ENCODE peak calls at places on chromosomes 13 and 19, in ten cellular contexts. I is fibroblast of the aortic adventitia; N is adrenal gland; D is dorsolateral prefrontal cortex; S is RWPE1; Q is HL-60; O is WERI-Rb-1; A is cardiac fibroblast; Y is upper lobe of right lung; B is CD8-positive, alpha-beta T cell. V is an unnamed sample.

GRCh38 chr13:45714170-45714569 is 12.1 kb downstream of the CBY2 start:
- DNase-seq in Q (no peak), Y (no peak), B (no peak), N (no peak), A (no peak), S (no peak), O (no peak), D (no peak), I (no peak), V (no peak)

GRCh38 chr13:114142640-114143490 is 10.4 kb upstream of the RASA3 start:
- DNase-seq in O (no peak), Q (peak), A (no peak), N (no peak), D (peak), Y (peak), S (no peak), B (peak), I (no peak), V (no peak)

GRCh38 chr19:8143041-8143440 is 6.4 kb downstream of the FBN3 start:
- DNase-seq in S (no peak), D (no peak), A (no peak), B (no peak), N (no peak), Q (no peak), I (no peak), O (no peak), Y (no peak), V (no peak)

GRCh38 chr13:36069881-36070366 is 61.3 kb downstream of the DCLK1 start:
- DNase-seq in Y (no peak), B (no peak), A (peak), I (peak), O (no peak), Q (no peak), S (no peak), D (no peak), N (no peak), V (no peak)

GRCh38 chr13:30577381-30577780 is 40.3 kb upstream of the USPL1 start:
- DNase-seq in Q (peak), O (peak), B (peak), I (peak), S (peak), N (peak), D (no peak), Y (no peak), A (peak), V (no peak)

GRCh38 chr13:20197361-20197834 is 4.7 kb upstream of the GJB2 start:
- DNase-seq in O (no peak), Y (no peak), A (peak), Q (no peak), N (peak), B (peak), S (peak), D (no peak), I (peak), V (no peak)

GRCh38 chr13:35838356-35838755 is 292.8 kb downstream of the DCLK1 start:
- DNase-seq in A (peak), B (no peak), N (no peak), O (no peak), I (peak), D (no peak), S (peak), Q (no peak), Y (no peak), V (no peak)

GRCh38 chr19:14370169-14370998 is 10.9 kb upstream of the ADGRE5 start:
- DNase-seq in Y (no peak), I (no peak), D (no peak), A (no peak), S (no peak), Q (no peak), N (no peak), O (no peak), B (peak), V (no peak)

GRCh38 chr13:37978680-37979079 is 109.1 kb upstream of the TRPC4 start:
- DNase-seq in Y (no peak), I (no peak), A (no peak), Q (no peak), S (no peak), O (no peak), D (no peak), N (no peak), B (no peak), V (no peak)

GRCh38 chr13:37985281-37985680 is 115.7 kb upstream of the TRPC4 start:
- DNase-seq in B (no peak), S (no peak), I (no peak), A (no peak), N (no peak), Q (no peak), D (no peak), Y (no peak), O (no peak), V (no peak)

GRCh38 chr13:37981932-37982331 is 112.4 kb upstream of the TRPC4 start:
- DNase-seq in A (no peak), N (no peak), B (no peak), S (no peak), D (no peak), Q (no peak), Y (no peak), O (no peak), I (no peak), V (no peak)

DNA sequence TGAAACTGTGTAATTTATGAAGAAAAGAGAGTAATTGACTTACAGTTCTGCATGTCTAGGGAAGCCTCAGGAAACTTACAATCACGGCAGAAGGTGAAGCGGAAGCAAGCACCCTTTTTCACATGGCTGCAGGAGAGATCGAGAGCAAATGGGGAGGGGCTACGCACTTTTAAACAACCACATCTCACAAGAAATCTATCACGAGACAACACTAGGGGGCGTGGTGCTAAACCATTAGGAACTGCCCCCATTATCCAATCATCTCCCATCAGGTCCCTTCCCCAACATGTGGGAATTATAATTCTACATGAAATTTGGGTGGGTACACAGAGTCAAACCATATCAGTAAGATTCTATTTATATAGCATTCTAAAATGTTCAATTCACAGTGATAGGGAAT is 114.8 kb upstream of the TRPC4 start:
- DNase-seq in D (no peak), Y (no peak), S (no peak), B (no peak), I (no peak), N (no peak), A (no peak), Q (no peak), O (no peak), V (no peak)
- TF ChIP-seq CTCF in D (no peak), Y (no peak), S (no peak), B (no peak), I (peak), N (no peak), A (no peak), Q (no peak), O (no peak), V (peak)

DNA sequence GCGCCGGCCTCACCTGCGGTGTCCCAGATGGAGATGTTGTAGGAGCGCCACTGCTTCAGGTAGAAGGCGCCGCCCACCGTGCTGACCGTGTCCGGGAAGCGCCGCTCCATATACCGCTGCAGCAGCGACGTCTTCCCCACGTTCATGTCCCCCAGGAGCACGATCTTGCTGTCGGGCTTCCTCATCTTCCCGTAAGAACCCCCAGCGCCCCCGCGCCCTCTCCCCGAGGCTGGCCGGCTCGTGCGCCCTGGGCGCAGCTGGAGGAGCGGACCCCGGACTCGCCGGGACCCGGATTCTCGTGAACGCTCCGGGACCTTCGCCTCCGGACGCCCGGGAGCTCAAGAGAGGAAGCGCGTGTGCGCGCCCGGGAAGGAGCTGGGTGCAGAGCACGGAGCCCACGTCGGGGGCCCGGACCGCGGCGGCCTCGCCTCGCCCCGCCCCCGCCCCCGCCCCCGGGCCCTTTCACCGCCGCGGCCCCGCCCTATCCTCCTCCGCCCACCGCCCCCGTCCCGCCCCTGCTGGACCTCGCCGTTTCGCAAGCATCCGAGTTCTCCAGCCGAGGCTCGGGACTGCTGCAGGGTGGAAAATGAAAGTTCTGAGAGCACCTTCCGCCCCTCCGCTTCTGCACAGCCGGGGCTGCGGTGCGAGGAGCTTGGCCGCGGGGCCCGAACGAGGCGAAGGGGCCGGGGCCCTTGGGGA is at the start of gene RAB20:
- DNase-seq in S (peak), N (peak), D (peak), O (peak), I (peak), Q (peak), A (peak), Y (peak), B (peak), V (peak)
- TF ChIP-seq CTCF in S (no peak), N (no peak), D (no peak), O (no peak), I (no peak), Q (no peak), A (no peak), Y (no peak), B (no peak), V (no peak)

DNA sequence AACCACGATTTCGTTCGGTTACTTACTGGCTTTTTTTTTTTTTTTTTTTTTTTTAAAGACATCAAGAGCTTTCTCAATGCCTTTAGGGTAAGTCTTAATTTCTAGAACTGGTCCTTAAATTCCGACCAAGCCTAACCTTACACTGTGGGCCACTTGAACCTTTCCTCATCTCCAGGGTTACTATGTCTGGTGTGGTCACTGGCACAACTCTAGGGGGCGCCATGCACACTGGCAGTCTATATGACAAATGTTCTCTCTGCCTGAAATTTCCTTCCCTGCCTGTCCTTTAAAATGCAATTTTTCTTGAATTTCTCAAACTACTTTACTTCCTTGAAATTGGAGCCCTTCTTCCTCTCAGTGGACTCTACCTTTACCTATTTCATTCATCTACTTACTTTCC is 227.4 kb downstream of the KLF5 start:
- DNase-seq in S (no peak), I (no peak), N (no peak), O (no peak), D (no peak), B (no peak), A (no peak), Y (no peak), Q (no peak), V (no peak)
- TF ChIP-seq CTCF in S (no peak), I (no peak), N (no peak), O (peak), D (no peak), B (no peak), A (no peak), Y (no peak), Q (no peak), V (no peak)

DNA sequence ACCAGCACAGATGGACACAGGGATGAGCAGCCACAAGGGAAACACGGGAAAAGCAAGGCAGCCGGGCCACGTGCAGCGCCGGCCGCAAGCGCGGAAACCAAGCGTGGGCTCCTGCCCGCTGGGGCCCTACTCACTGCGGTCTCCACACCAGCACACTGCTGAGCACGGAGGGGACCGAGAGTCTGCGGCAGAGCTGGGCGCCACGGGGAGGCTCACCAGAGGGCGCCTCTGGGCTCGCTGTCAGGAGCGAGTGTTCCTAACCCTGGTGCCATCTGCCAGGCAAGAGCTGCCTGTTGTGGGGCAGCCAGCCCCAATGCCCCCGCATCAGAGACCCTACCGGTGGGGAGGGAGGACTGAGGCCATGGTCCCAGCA is 26.5 kb downstream of the MPND start:
- DNase-seq in Y (peak), D (peak), B (peak), N (peak), I (no peak), Q (peak), O (peak), S (peak), A (no peak), V (peak)
- TF ChIP-seq CTCF in Y (peak), D (peak), B (peak), N (no peak), I (peak), Q (peak), O (peak), S (peak), A (peak), V (no peak)

GRCh38 chr13:102799544-102800144 is 725 bp downstream of the BIVM start:
- DNase-seq in N (peak), B (peak), S (peak), O (peak), A (no peak), Q (peak), Y (peak), D (peak), I (peak), V (peak)
- TF ChIP-seq CTCF in N (no peak), B (no peak), S (no peak), O (no peak), A (no peak), Q (no peak), Y (no peak), D (no peak), I (peak), V (no peak)

GRCh38 chr19:23762548-23762883 is 3.8 kb upstream of the ZNF681 start:
- DNase-seq in A (no peak), Y (no peak), D (no peak), O (no peak), S (no peak), N (no peak), Q (no peak), I (no peak), B (no peak), V (no peak)

GRCh38 chr19:23762884-23763711 is 4.4 kb upstream of the ZNF681 start:
- DNase-seq in Q (no peak), I (peak), S (peak), N (peak), D (peak), B (peak), O (no peak), Y (peak), A (peak), V (peak)

GRCh38 chr19:23758187-23759074 is at the start of gene ZNF681:
- DNase-seq in B (peak), I (peak), D (peak), A (peak), S (peak), N (peak), Y (peak), O (peak), Q (no peak), V (peak)
- TF ChIP-seq CTCF in B (no peak), I (peak), D (no peak), A (peak), S (peak), N (no peak), Y (peak), O (no peak), Q (no peak), V (peak)

GRCh38 chr13:62320129-62320724 is 904.6 kb upstream of the PCDH20 start:
- DNase-seq in Y (no peak), D (no peak), I (peak), A (peak), Q (peak), O (no peak), N (no peak), S (peak), B (no peak), V (no peak)
- TF ChIP-seq CTCF in Y (peak), D (peak), I (no peak), A (peak), Q (peak), O (peak), N (peak), S (peak), B (no peak), V (peak)

DNA sequence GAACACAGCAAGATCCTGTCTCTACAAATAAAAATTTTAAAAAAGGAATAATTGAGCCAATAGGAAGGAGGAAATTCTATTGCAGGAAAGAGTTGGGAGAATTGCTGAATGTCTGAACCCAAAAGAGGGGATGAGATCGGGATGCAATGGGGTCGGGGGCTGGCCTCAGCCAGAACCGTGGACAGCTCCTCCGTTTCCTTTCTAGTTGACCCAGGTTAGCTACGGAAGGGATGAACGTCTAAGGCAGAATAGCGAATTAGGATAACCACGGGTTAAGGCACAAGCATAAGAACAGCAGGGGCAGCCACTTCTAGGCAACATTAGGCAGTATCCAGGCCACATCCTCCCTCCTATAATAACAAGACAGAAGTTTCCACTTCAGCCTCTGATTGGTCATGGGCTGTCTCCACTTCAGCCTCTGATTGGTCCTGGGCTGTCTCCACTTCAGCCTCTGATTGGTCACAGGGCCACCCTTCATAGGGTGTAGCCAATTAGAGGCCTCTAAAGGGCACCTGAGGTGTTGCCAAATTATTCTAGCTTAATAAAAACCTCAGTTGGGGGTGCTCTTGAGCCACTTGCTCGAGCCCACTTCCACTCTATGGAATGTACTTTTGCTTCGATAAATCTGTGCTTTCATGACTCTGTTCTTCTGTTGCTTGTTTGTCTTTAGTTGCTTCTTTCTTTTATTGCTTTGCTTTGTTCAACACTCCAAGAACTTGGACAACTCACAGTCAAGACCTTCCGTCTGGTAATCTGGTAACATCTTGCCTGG is 24.9 kb upstream of the TPM4 start:
- DNase-seq in N (peak), I (peak), A (peak), D (no peak), Q (no peak), O (no peak), Y (no peak), S (no peak), B (peak), V (no peak)
- TF ChIP-seq CTCF in N (no peak), I (no peak), A (no peak), D (peak), Q (no peak), O (no peak), Y (no peak), S (no peak), B (no peak), V (no peak)

DNA sequence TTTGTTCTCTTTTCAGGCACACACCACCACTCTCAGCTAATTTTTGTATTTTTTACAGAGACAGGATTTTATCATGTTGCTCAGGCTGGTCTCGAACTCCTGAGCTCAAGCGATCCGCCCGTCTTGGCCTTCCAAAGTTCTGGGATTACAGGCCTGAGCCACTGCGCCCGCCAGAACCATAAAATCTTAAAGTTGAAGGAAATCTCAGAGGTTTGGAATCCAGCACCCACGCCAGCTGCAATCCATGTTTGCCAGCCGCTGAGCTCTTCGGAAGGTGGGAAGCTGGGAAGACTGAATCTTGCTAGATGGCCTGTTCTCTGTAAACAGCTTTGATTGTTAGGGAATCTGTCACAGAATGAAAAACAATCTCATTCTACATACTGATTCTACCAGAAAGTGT is 38.5 kb downstream of the SPATA13 start:
- DNase-seq in D (no peak), N (no peak), I (peak), Y (no peak), Q (no peak), O (no peak), B (no peak), S (no peak), A (no peak), V (no peak)
- TF ChIP-seq CTCF in D (no peak), N (no peak), I (no peak), Y (no peak), Q (no peak), O (no peak), B (no peak), S (no peak), A (no peak), V (no peak)

DNA sequence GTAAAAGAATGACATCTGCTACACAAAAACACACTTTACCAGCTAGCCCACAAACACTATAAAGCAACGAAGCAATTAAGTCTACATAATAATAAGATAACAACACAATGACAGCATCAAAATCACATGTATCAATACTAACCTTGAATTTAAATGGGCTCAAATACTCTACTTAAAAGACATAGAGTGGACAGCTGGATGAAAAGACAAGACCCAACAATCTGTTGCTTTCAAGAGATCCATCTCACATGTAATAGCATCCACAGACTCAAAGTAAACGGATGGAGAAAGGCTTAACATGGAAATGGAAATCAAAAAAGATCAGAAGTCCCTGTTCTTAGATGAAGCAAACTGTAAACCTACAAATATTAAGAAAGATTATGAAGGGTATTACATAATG is 2175.9 kb downstream of the PCDH9 start:
- DNase-seq in O (no peak), A (no peak), B (no peak), D (no peak), I (no peak), Y (no peak), N (no peak), Q (no peak), S (no peak), V (no peak)
- TF ChIP-seq CTCF in O (no peak), A (no peak), B (no peak), D (no peak), I (no peak), Y (no peak), N (no peak), Q (no peak), S (no peak), V (no peak)